ENCODE peak calls at places on chromosome X, in six cellular contexts. Y, W, K, L, H and B are unnamed samples.

GRCh38 chrX:103101280-103102042 is 8.5 kb upstream of the NXF3 start:
- DNase-seq in L (no peak), Y (no peak), H (no peak), W (no peak), K (no peak), B (peak; percentile 93)

GRCh38 chrX:141989802-141990201 is 86.1 kb downstream of the MAGEC1 start:
- DNase-seq in K (no peak), Y (no peak), L (no peak), H (no peak), W (no peak), B (no peak)

GRCh38 chrX:43813898-43814297 is 68.4 kb downstream of the MAOB start:
- DNase-seq in K (no peak), L (no peak), W (no peak), Y (peak; percentile 2), H (no peak), B (peak; percentile 0)

GRCh38 chrX:15956684-15957083 is 102.1 kb upstream of the AP1S2 start:
- DNase-seq in W (no peak), Y (no peak), H (no peak), L (no peak), K (no peak), B (no peak)

GRCh38 chrX:103877571-103877970 is 45.5 kb upstream of the RAB9B start:
- DNase-seq in H (no peak), Y (no peak), W (no peak), L (no peak), K (no peak), B (no peak)

GRCh38 chrX:50973199-50973598 is 62.7 kb downstream of the BMP15 start:
- DNase-seq in W (no peak), Y (no peak), L (no peak), K (no peak), H (no peak), B (no peak)

GRCh38 chrX:38515291-38515690 is 46.1 kb upstream of the TSPAN7 start:
- DNase-seq in Y (no peak), L (no peak), W (no peak), K (no peak), H (no peak), B (no peak)

GRCh38 chrX:10089378-10089795 is 67.4 kb upstream of the CLCN4 start:
- DNase-seq in W (peak; percentile 76), K (no peak), H (no peak), Y (no peak), L (no peak), B (no peak)

GRCh38 chrX:148535639-148536038 is 35.2 kb downstream of the AFF2 start:
- DNase-seq in W (no peak), L (no peak), Y (no peak), H (no peak), K (no peak), B (no peak)

GRCh38 chrX:2705461-2705860 is 14.4 kb downstream of the CD99 start:
- DNase-seq in W (no peak), Y (no peak), H (no peak), K (no peak), L (no peak), B (no peak)

GRCh38 chrX:113408843-113409242 is 568.2 kb upstream of the AMOT start:
- DNase-seq in K (no peak), W (no peak), Y (no peak), L (no peak), H (no peak), B (no peak)

GRCh38 chrX:78997870-78998558 is 52.8 kb downstream of the P2RY10 start:
- DNase-seq in Y (peak; percentile 15), K (peak; percentile 7), W (no peak), H (no peak), L (peak; percentile 32), B (no peak)

GRCh38 chrX:111822191-111822590 is 53.8 kb upstream of the TRPC5OS start:
- DNase-seq in W (peak; percentile 40), H (no peak), K (no peak), L (no peak), Y (no peak), B (no peak)

GRCh38 chrX:74160358-74160757 is 143.6 kb upstream of the ZCCHC13 start:
- DNase-seq in H (no peak), W (no peak), L (no peak), K (no peak), Y (no peak), B (no peak)

GRCh38 chrX:10103023-10103422 is 53.8 kb upstream of the CLCN4 start:
- DNase-seq in K (no peak), Y (no peak), W (no peak), H (no peak), L (no peak), B (no peak)

GRCh38 chrX:145729635-145730034 is 88.0 kb upstream of the SLITRK2 start:
- DNase-seq in L (no peak), W (no peak), Y (no peak), H (no peak), K (no peak), B (no peak)

GRCh38 chrX:140346711-140347110 is 158.2 kb downstream of the SOX3 start:
- DNase-seq in H (no peak), Y (no peak), L (no peak), W (no peak), K (no peak), B (no peak)